ENCODE peak calls at places on chromosomes 3 and 15, in nine cellular contexts. B is left cardiac atrium, O is MCF 10A, L is activated T-cell treated with anti-CD3 and anti-CD28 coated beads for 48 hours, W is ecto neural progenitor cell, E is Peyer's patch, G is cardiac fibroblast, T is HFFc6, Q is IMR-90. V is an unnamed sample.

GRCh38 chr3:138267083-138267482 is 62.6 kb downstream of the NME9 start:
- DNase-seq in B (no peak), O (no peak), L (no peak), W (no peak), E (no peak), G (no peak), T (no peak), Q (no peak), V (no peak)

GRCh38 chr3:51434746-51435323 is 43.8 kb downstream of the RBM15B start:
- DNase-seq in B (no peak), O (peak), L (peak), W (peak), E (no peak), G (peak), T (peak), Q (peak), V (peak)

GRCh38 chr3:52049503-52049902 is 6.9 kb downstream of the DUSP7 start:
- DNase-seq in B (no peak), O (no peak), L (no peak), W (no peak), E (no peak), G (no peak), T (no peak), Q (no peak), V (no peak)

GRCh38 chr3:152061296-152061695 is 187.9 kb downstream of the SUCNR1 start:
- DNase-seq in B (no peak), O (no peak), L (no peak), W (no peak), E (no peak), G (no peak), T (no peak), Q (no peak), V (no peak)

GRCh38 chr15:44808557-44808956 is 72.2 kb downstream of the TRIM69 start:
- DNase-seq in B (no peak), O (no peak), L (no peak), W (no peak), E (no peak), G (no peak), T (no peak), Q (no peak), V (no peak)

GRCh38 chr3:51792206-51792605 is 13.2 kb upstream of the IQCF6 start:
- DNase-seq in B (no peak), O (no peak), L (no peak), W (no peak), E (no peak), G (no peak), T (no peak), Q (no peak), V (no peak)

GRCh38 chr15:84023636-84024035 is 211.9 kb upstream of the GOLGA6L4 start:
- DNase-seq in B (peak), O (peak), L (peak), W (no peak), E (no peak), G (peak), T (no peak), Q (peak), V (peak)

GRCh38 chr3:129936757-129937156 is 37.8 kb upstream of the TRH start:
- DNase-seq in B (no peak), O (peak), L (no peak), W (no peak), E (peak), G (peak), T (peak), Q (peak), V (peak)

V was measured in iris pigment epithelial cell.